ENCODE peak calls at places on chromosomes 6 and 20, in seven cellular contexts. I, X, P, V, Y, E and S are unnamed samples.

GRCh38 chr6:36349240-36349639 is 12.6 kb upstream of the BNIP5 start:
- DNase-seq in I (no peak), X (no peak), P (no peak), V (no peak), Y (no peak), E (no peak), S (no peak)

GRCh38 chr6:38671885-38672467 is 31.0 kb downstream of the GLO1 start:
- DNase-seq in I (peak; percentile 28), X (peak; percentile 62), P (peak; percentile 55), V (peak; percentile 43), Y (peak; percentile 68), E (peak; percentile 43), S (peak; percentile 82)

GRCh38 chr6:35727206-35727934 is 9.5 kb upstream of the ARMC12 start:
- DNase-seq in I (no peak), X (peak; percentile 81), P (no peak), V (peak; percentile 65), Y (peak; percentile 89), E (peak; percentile 58), S (peak; percentile 88)

GRCh38 chr6:99589290-99589672 is 17.4 kb upstream of the PRDM13 start:
- DNase-seq in I (no peak), X (no peak), P (no peak), V (no peak), Y (peak; percentile 65), E (no peak), S (peak; percentile 65)

GRCh38 chr6:157424491-157425020 is 43.6 kb downstream of the ZDHHC14 start:
- DNase-seq in I (no peak), X (no peak), P (no peak), V (peak; percentile 86), Y (no peak), E (no peak), S (no peak)

GRCh38 chr6:88124925-88125557 is 41.1 kb downstream of the CNR1 start:
- DNase-seq in I (no peak), X (no peak), P (no peak), V (no peak), Y (no peak), E (no peak), S (no peak)

GRCh38 chr6:127291495-127291894 is 24.8 kb downstream of the RNF146 start:
- DNase-seq in I (no peak), X (no peak), P (peak; percentile 39), V (no peak), Y (no peak), E (no peak), S (no peak)

GRCh38 chr6:138287144-138287955 is 69.1 kb upstream of the PBOV1 start:
- DNase-seq in I (peak; percentile 38), X (peak; percentile 60), P (no peak), V (peak; percentile 58), Y (peak; percentile 36), E (peak; percentile 31), S (peak; percentile 78)

GRCh38 chr6:91341473-91341872 is 754.6 kb upstream of the MAP3K7 start:
- DNase-seq in I (no peak), X (no peak), P (no peak), V (no peak), Y (no peak), E (no peak), S (peak; percentile 4)

GRCh38 chr6:88044530-88044929 is 3.1 kb upstream of the SPACA1 start:
- DNase-seq in I (no peak), X (no peak), P (no peak), V (no peak), Y (no peak), E (no peak), S (no peak)

GRCh38 chr20:43895235-43895634 is 19.4 kb upstream of the TOX2 start:
- DNase-seq in I (no peak), X (no peak), P (no peak), V (no peak), Y (no peak), E (no peak), S (no peak)

GRCh38 chr6:106161475-106161874 is 75.3 kb downstream of the PRDM1 start:
- DNase-seq in I (no peak), X (no peak), P (no peak), V (no peak), Y (no peak), E (no peak), S (no peak)

GRCh38 chr20:41316602-41317535 is 662 bp downstream of the ZHX3 start:
- DNase-seq in I (no peak), X (peak; percentile 95), P (no peak), V (peak; percentile 58), Y (peak; percentile 94), E (peak; percentile 27), S (peak; percentile 67)

GRCh38 chr6:35622283-35622682 is 66.4 kb downstream of the FKBP5 start:
- DNase-seq in I (no peak), X (no peak), P (no peak), V (no peak), Y (no peak), E (no peak), S (no peak)

GRCh38 chr20:50256577-50256976 is 65.9 kb downstream of the CEBPB start:
- DNase-seq in I (no peak), X (peak; percentile 35), P (no peak), V (no peak), Y (no peak), E (no peak), S (no peak)

GRCh38 chr20:43963872-43964791 is 49.5 kb downstream of the TOX2 start:
- DNase-seq in I (no peak), X (no peak), P (no peak), V (no peak), Y (no peak), E (no peak), S (no peak)

GRCh38 chr6:141925001-141925400 is 207.7 kb upstream of the GJE1 start:
- DNase-seq in I (no peak), X (no peak), P (no peak), V (no peak), Y (no peak), E (no peak), S (no peak)

GRCh38 chr20:47040506-47041125 is 146.0 kb downstream of the EYA2 start:
- DNase-seq in I (no peak), X (peak; percentile 74), P (no peak), V (no peak), Y (no peak), E (no peak), S (no peak)

GRCh38 chr6:15897063-15897934 is 231.6 kb upstream of the MYLIP start:
- DNase-seq in I (no peak), X (no peak), P (no peak), V (no peak), Y (no peak), E (no peak), S (peak; percentile 23)

GRCh38 chr6:159357211-159357920 is 188.2 kb downstream of the FNDC1 start:
- DNase-seq in I (no peak), X (no peak), P (no peak), V (no peak), Y (no peak), E (no peak), S (no peak)

GRCh38 chr6:137912813-137913212 is 45.8 kb downstream of the TNFAIP3 start:
- DNase-seq in I (no peak), X (no peak), P (no peak), V (no peak), Y (no peak), E (no peak), S (no peak)

GRCh38 chr6:153129873-153130514 is 1.1 kb downstream of the RGS17 start:
- DNase-seq in I (no peak), X (no peak), P (no peak), V (no peak), Y (peak; percentile 73), E (no peak), S (peak; percentile 38)

GRCh38 chr6:153126218-153126617 is 4.9 kb downstream of the RGS17 start:
- DNase-seq in I (no peak), X (no peak), P (no peak), V (no peak), Y (no peak), E (no peak), S (no peak)

GRCh38 chr6:153131037-153131981 is at the start of gene RGS17:
- DNase-seq in I (no peak), X (no peak), P (no peak), V (no peak), Y (peak; percentile 100), E (peak; percentile 70), S (peak; percentile 83)

GRCh38 chr6:153135681-153136080 is 4.6 kb upstream of the RGS17 start:
- DNase-seq in I (no peak), X (no peak), P (no peak), V (no peak), Y (no peak), E (no peak), S (no peak)

GRCh38 chr6:153130515-153131036 is 506 bp downstream of the RGS17 start:
- DNase-seq in I (no peak), X (no peak), P (no peak), V (no peak), Y (peak; percentile 88), E (no peak), S (peak; percentile 32)
- H3K4me2 ChIP-seq in I (peak overlapping the region; percentile 74), X (no peak overlapping the region), P (peak overlapping the region; percentile 76), V (peak overlapping the region; percentile 95), Y (peak overlapping the region; percentile 89), E (peak overlapping the region; percentile 95), S (peak overlapping the region; percentile 95)

DNA sequence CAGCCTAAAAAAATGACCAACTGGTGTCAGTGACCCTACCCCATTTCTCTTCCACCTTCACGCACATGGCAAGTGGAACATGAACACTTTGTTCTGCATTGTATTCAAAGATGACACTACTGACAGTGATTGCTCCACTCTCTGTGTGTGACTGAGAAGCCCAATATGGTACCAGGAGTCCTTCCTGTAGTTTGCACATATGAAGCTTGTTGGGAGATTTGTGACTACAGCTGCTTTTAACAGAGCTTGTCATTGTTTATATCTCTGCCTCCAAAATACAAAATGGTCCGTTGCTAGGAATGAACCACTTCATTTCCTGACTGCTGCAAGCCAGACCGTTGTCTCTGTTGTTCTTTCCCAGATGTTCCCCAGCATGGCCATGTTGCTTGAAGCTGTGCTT is 140.3 kb upstream of the TCF21 start:
- DNase-seq in I (no peak), X (no peak), P (no peak), V (no peak), Y (no peak), E (no peak), S (no peak)
- TF ChIP-seq REST in I (no peak), X (no peak), P (no peak), V (no peak), Y (no peak), E (no peak), S (no peak)

GRCh38 chr6:150846641-150847040 is 18.9 kb upstream of the MTHFD1L start:
- DNase-seq in I (no peak), X (peak; percentile 2), P (no peak), V (no peak), Y (no peak), E (no peak), S (no peak)

GRCh38 chr6:150844371-150844770 is 21.1 kb upstream of the MTHFD1L start:
- DNase-seq in I (no peak), X (peak; percentile 53), P (no peak), V (no peak), Y (no peak), E (no peak), S (no peak)

DNA sequence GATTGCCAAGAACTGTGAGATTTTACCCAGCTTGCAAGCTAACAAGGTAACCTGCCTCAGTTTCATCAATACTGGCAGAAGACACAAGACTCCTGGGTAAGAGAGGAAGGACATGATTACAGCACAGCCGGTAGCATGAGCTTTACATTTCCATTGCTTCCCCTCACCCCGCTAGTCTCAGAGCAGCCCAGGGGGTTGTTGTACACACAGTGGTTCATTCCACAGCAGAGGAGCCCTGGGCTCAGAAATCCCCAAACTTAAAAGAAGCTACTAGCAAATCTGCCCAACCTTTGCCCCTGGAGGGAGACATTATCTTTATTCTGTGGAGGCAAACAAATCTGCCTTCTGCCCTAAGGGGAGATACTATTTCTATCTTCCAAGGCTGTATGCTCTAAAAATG is 17.1 kb upstream of the MTHFD1L start:
- DNase-seq in I (no peak), X (no peak), P (no peak), V (no peak), Y (no peak), E (no peak), S (no peak)
- H3K4me2 ChIP-seq in I (no peak overlapping the region), X (no peak overlapping the region), P (no peak overlapping the region), V (no peak overlapping the region), Y (no peak overlapping the region), E (no peak overlapping the region), S (no peak overlapping the region)

GRCh38 chr20:32435449-32436107 is 77.4 kb downstream of the ASXL1 start:
- DNase-seq in I (no peak), X (no peak), P (no peak), V (no peak), Y (peak; percentile 11), E (no peak), S (no peak)
- TF ChIP-seq REST in I (no peak), X (no peak), P (no peak), V (no peak), Y (no peak), E (no peak), S (no peak)